ENCODE peak calls at places on chromosomes 3 and 15, in nine cellular contexts. U is body of pancreas, H is sigmoid colon, I is spleen, W is breast epithelium, N is erythroblast, X is GM12891, V is H54, D is ovary. M is an unnamed sample.

GRCh38 chr3:41532976-41533375 is 333.7 kb downstream of the CTNNB1 start:
- DNase-seq in D (no peak), H (no peak), V (no peak), N (no peak), I (no peak), W (no peak), U (peak), X (no peak), M (no peak)

GRCh38 chr3:17431004-17431403 is 311.4 kb downstream of the TBC1D5 start:
- DNase-seq in N (peak), I (no peak), V (no peak), W (no peak), X (no peak), H (no peak), U (no peak), D (no peak), M (no peak)

GRCh38 chr3:31466016-31466415 is 66.7 kb upstream of the STT3B start:
- DNase-seq in V (no peak), D (no peak), W (no peak), U (no peak), X (no peak), H (no peak), I (no peak), N (no peak), M (no peak)

GRCh38 chr3:149352556-149352955 is 19.1 kb upstream of the TM4SF18 start:
- DNase-seq in V (peak), N (peak), X (peak), W (no peak), H (peak), I (peak), U (peak), D (peak), M (peak)

GRCh38 chr3:14806641-14807263 is 12.0 kb upstream of the FGD5 start:
- DNase-seq in X (no peak), H (no peak), I (peak), U (peak), V (peak), D (no peak), W (no peak), N (no peak), M (no peak)

GRCh38 chr3:69305011-69305410 is 80.9 kb downstream of the FRMD4B start:
- DNase-seq in V (no peak), H (no peak), N (no peak), X (no peak), I (no peak), D (no peak), W (no peak), U (no peak), M (no peak)

GRCh38 chr15:78671626-78672211 is 30.7 kb upstream of the CHRNB4 start:
- DNase-seq in D (no peak), U (peak), I (peak), N (no peak), V (no peak), H (no peak), W (no peak), X (no peak), M (no peak)

GRCh38 chr3:155745795-155746550 is 1.1 kb upstream of the PLCH1 start:
- DNase-seq in D (no peak), X (no peak), N (peak), H (no peak), W (no peak), U (peak), V (peak), I (no peak), M (no peak)

GRCh38 chr3:33181229-33181628 is 37.4 kb downstream of the SUSD5 start:
- DNase-seq in U (no peak), V (no peak), X (no peak), I (no peak), D (no peak), N (no peak), H (no peak), W (no peak), M (no peak)

GRCh38 chr3:72258786-72259185 is 473.8 kb upstream of the PROK2 start:
- DNase-seq in I (peak), W (no peak), U (no peak), V (no peak), D (no peak), X (no peak), N (no peak), H (no peak), M (no peak)

GRCh38 chr15:40516322-40516721 is 45.5 kb downstream of the CHST14 start:
- DNase-seq in I (no peak), U (no peak), W (no peak), D (no peak), X (no peak), N (no peak), V (no peak), H (no peak), M (no peak)

GRCh38 chr15:55742927-55743614 is at the start of gene PRTG:
- DNase-seq in W (peak), N (peak), I (peak), X (peak), V (peak), H (peak), D (peak), U (peak), M (peak)

GRCh38 chr3:63656791-63657190 is 4.3 kb downstream of the SNTN start:
- DNase-seq in X (no peak), V (no peak), I (no peak), H (no peak), W (no peak), U (no peak), D (no peak), N (no peak), M (no peak)

GRCh38 chr3:190321789-190322603 is at the start of gene CLDN1:
- DNase-seq in I (peak), W (peak), U (peak), D (peak), N (peak), X (peak), H (peak), V (peak), M (peak)

GRCh38 chr3:72970942-72971341 is 25.7 kb upstream of the PPP4R2 start:
- DNase-seq in N (no peak), V (no peak), D (no peak), H (no peak), U (no peak), I (no peak), X (no peak), W (no peak), M (no peak)

GRCh38 chr3:123281929-123282328 is 80.2 kb downstream of the SEC22A start:
- DNase-seq in V (no peak), W (no peak), D (no peak), U (no peak), I (no peak), X (no peak), N (no peak), H (peak), M (no peak)

GRCh38 chr3:139434764-139435291 is 41.5 kb downstream of the RBP2 start:
- DNase-seq in D (no peak), H (no peak), X (no peak), W (no peak), N (no peak), V (peak), U (peak), I (no peak), M (no peak)

GRCh38 chr3:79906106-79906505 is 138.3 kb upstream of the ROBO1 start:
- DNase-seq in I (no peak), W (no peak), N (no peak), V (no peak), X (no peak), U (no peak), H (no peak), D (no peak), M (no peak)
- TF ChIP-seq POLR2A in I (no peak), W (no peak), N (no peak), V (no peak), X (no peak), U (no peak), H (no peak), D (no peak), M (no peak)

DNA sequence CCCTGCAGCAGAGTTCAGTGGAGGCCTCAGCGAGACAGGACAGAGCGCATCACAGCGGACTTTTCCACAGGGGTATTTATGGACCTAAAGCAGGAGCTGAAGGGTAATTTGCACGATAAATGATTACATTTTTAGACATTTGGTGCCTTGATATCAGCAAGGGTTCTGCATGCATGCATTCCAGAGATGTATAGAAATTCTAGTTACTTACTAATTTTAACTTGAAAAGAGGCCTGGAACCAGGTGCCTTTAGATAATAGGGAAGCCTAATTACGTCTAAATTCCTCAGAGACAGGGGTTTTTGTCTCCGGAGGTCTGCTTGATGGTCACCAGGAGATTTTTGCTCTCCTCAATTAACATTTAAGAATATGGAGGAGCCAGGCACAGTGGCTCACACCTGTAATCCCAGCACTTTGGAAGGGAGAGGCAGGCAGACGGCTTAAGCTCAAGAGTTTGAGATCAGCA is 79.8 kb upstream of the MFGE8 start:
- DNase-seq in D (no peak), X (no peak), N (no peak), U (no peak), I (no peak), H (no peak), V (no peak), W (no peak), M (no peak)
- TF ChIP-seq POLR2A in D (no peak), X (no peak), N (no peak), U (no peak), I (no peak), H (no peak), V (no peak), W (no peak), M (no peak)

DNA sequence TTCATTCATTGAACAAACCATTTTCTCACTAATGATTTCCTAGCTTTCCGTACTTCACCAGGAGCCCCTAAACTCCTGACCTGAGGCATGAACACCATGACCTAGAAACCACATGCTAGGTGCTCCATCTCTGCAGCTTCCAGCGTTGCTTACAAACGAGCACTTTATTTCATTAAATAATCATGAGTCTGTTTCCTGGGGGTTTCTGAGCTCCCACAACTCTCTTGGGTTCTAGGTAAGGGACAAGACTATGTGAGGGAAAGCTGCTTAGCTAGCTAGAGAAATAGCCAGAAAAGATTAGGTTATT is 1.3 kb downstream of the MAP2K1 start:
- DNase-seq in D (no peak), V (no peak), U (no peak), N (no peak), I (no peak), X (no peak), H (no peak), W (no peak), M (no peak)
- TF ChIP-seq POLR2A in D (no peak), V (no peak), U (no peak), N (no peak), I (no peak), X (no peak), H (no peak), W (no peak), M (no peak)

GRCh38 chr15:101650145-101650544 is 2.0 kb downstream of the TM2D3 start:
- DNase-seq in N (no peak), I (no peak), H (no peak), U (no peak), W (no peak), V (no peak), D (no peak), X (no peak), M (no peak)

GRCh38 chr15:101652783-101653430 is 726 bp upstream of the TM2D3 start:
- DNase-seq in H (peak), X (no peak), D (peak), U (no peak), N (no peak), W (no peak), I (peak), V (no peak), M (no peak)

GRCh38 chr15:101654191-101654590 is 2.0 kb upstream of the TM2D3 start:
- DNase-seq in U (no peak), V (no peak), X (no peak), D (no peak), I (no peak), H (no peak), N (no peak), W (no peak), M (no peak)

GRCh38 chr15:101651753-101652097 is 456 bp downstream of the TM2D3 start:
- DNase-seq in U (peak), N (no peak), V (peak), D (no peak), W (peak), H (no peak), X (no peak), I (no peak), M (no peak)

DNA sequence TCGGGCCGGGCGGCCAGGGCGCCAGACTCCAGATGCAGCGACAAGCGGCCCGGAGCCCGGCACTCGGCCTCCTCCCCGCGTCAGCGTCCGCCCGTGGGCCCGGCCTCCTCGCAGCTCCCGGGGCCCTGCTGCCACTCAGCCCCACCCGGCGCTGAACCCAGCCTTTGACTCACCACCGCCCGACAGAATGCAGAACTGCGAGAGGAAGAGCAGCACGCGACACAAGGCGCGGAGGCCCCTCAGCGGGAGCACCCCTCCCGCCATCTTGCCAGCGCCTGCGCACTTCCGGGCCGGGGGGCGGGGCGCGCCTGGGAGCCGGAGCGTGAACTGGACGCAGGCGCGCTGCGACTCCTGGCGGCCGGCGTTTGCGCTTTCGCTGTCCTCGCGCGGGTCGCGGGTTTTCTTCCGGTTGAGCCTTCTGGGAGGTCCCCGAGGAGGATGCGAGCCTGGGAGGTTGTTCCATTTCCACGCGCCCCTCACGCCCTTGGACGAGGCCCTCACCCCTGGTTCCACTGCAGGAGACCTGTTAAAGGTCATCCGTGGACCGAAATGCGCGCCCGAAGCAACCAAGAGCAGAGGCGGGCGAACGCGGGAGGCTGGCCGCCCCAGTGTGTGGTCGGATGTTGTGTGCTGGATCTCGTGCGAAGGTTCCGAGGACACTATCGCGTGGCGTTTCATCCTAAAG is at the start of gene TM2D3:
- DNase-seq in X (peak), V (peak), N (peak), H (peak), I (peak), D (peak), W (peak), U (peak), M (peak)
- TF ChIP-seq POLR2A in X (peak), V (peak), N (peak), H (peak), I (peak), D (peak), W (peak), U (peak), M (peak)

GRCh38 chr3:47824541-47825473 is 21.9 kb downstream of the DHX30 start:
- DNase-seq in X (peak), W (peak), D (peak), H (peak), I (peak), U (peak), N (peak), V (peak), M (peak)
- TF ChIP-seq POLR2A in X (peak), W (no peak), D (peak), H (no peak), I (no peak), U (peak), N (peak), V (peak), M (no peak)

GRCh38 chr3:177195242-177195940 is 1.9 kb downstream of the TBL1XR1 start:
- DNase-seq in W (no peak), H (no peak), D (no peak), U (peak), V (no peak), I (no peak), N (peak), X (no peak), M (no peak)
- TF ChIP-seq POLR2A in W (no peak), H (no peak), D (no peak), U (no peak), V (no peak), I (no peak), N (no peak), X (no peak), M (no peak)

DNA sequence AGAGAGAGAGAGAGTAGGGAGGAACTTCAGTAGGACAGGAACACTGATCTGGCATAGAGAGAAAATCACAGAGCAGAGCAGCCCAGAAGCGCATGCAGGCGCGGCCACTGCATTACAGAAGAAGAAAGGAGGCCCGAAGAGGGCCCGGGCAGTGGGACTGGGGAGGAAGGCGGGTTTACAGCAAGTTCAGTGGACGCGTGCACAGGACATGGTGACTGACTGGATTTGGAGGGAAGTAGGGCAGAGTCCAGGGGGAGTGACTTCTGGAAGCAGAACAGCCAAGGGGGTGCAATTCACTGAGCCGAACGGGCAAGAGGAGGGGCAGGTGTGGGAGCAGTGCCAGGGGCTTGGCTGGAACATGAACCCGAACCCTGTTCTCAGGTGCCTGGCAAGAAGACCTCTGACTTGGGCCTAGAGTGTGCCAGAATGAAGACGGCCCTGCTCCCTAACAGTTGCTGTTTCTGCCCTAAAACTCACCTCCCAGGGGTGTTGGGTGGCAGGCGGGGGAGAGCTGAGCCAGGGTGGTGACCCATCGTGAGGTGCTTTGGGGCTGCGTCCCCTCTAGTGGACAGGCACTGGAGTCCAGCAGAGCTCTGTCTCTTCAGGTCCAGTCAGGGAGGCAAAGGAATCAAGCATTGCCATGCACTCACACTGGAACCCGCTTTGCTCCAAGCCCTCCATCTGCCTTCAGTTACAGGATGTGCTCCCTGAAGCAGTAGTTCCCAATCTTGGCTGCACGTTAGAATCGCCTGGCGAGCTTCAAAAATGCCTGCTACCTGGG is 101.2 kb upstream of the HES1 start:
- DNase-seq in U (no peak), H (no peak), W (no peak), I (no peak), V (no peak), X (no peak), D (no peak), N (no peak), M (no peak)
- TF ChIP-seq POLR2A in U (no peak), H (no peak), W (no peak), I (no peak), V (no peak), X (no peak), D (no peak), N (no peak), M (no peak)

GRCh38 chr15:63052961-63053698 is 10.6 kb downstream of the TPM1 start:
- DNase-seq in V (no peak), H (peak), W (peak), I (no peak), X (no peak), U (peak), D (no peak), N (peak), M (peak)
- TF ChIP-seq POLR2A in V (no peak), H (peak), W (no peak), I (no peak), X (no peak), U (peak), D (no peak), N (no peak), M (no peak)

DNA sequence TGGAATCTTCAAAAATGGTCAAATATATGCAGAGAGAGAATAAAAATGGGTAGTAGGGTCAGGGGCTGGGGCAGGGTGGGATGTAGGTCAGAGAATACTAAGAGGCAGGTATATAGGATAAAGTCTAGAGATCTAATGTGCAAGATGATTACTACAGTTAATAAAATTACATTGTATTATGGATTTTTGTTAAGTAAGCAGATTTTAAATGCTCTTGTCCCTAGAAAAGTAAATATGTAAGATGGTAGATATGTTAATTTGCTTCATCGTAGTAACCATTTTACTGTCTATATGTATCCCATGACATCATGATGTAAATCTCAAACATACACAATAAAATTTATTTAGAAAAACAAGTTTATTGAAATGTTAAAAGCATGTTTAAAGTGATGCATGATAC is 1051.4 kb downstream of the AGBL1 start:
- DNase-seq in W (no peak), X (no peak), U (no peak), H (no peak), D (no peak), N (no peak), V (no peak), I (no peak), M (no peak)
- TF ChIP-seq POLR2A in W (no peak), X (no peak), U (no peak), H (no peak), D (no peak), N (no peak), V (no peak), I (no peak), M (no peak)